ENCODE peak calls at places on chromosomes 13 and 19, in five cellular contexts. D, S, M, C and I are unnamed samples.

GRCh38 chr19:16160943-16161560 is 12.3 kb downstream of the CIB3 start:
- DNase-seq in S (peak), D (no peak), C (no peak), M (peak), I (no peak)

GRCh38 chr19:510606-511100 is 3.4 kb downstream of the TPGS1 start:
- DNase-seq in M (peak), D (peak), C (peak), S (peak), I (peak)

GRCh38 chr13:43331676-43332075 is 308.3 kb downstream of the DNAJC15 start:
- DNase-seq in M (no peak), S (no peak), C (peak), D (no peak), I (no peak)

GRCh38 chr13:112119192-112120030 is 52.5 kb downstream of the SOX1 start:
- DNase-seq in C (no peak), M (no peak), S (no peak), D (no peak), I (no peak)

GRCh38 chr13:108980237-108980636 is 350.8 kb downstream of the MYO16 start:
- DNase-seq in D (no peak), C (peak), M (no peak), S (no peak), I (no peak)

GRCh38 chr19:9912551-9913236 is 23.6 kb downstream of the OLFM2 start:
- DNase-seq in S (no peak), D (no peak), M (no peak), C (no peak), I (no peak)

GRCh38 chr19:57946316-57946715 is 1.2 kb downstream of the ZNF256 start:
- DNase-seq in S (no peak), M (no peak), C (no peak), D (no peak), I (no peak)

GRCh38 chr19:35355851-35356460 is 2.3 kb upstream of the FFAR3 start:
- DNase-seq in M (no peak), C (no peak), S (no peak), D (no peak), I (no peak)